ENCODE peak calls at places on chromosomes 4 and X, in nine cellular contexts. E is colonic mucosa, N is right lobe of liver, X is Calu3, L is HCT116, D is AG04450, M is AG09309, R is neural progenitor cell, T is BJ. A is an unnamed sample.

GRCh38 chr4:124872659-124873058 is 160.1 kb upstream of the ANKRD50 start:
- DNase-seq in E (no peak), N (no peak), X (no peak), L (no peak), D (no peak), M (no peak), R (no peak), T (no peak), A (no peak)

GRCh38 chrX:66638591-66639500 is at the start of gene EDA2R:
- DNase-seq in E (peak), N (no peak), X (no peak), L (no peak), D (no peak), M (peak), R (peak), T (peak), A (peak)

GRCh38 chrX:138775501-138775900 is 64.0 kb upstream of the FGF13 start:
- DNase-seq in E (no peak), N (no peak), X (no peak), L (no peak), D (no peak), M (no peak), R (peak), T (no peak), A (no peak)

GRCh38 chr4:87151730-87152129 is 68.7 kb downstream of the KLHL8 start:
- DNase-seq in E (no peak), N (no peak), X (no peak), L (no peak), D (no peak), M (peak), R (no peak), T (peak), A (no peak)

GRCh38 chrX:63115196-63115595 is 235.9 kb downstream of the SPIN4 start:
- DNase-seq in E (no peak), N (no peak), X (no peak), L (no peak), D (no peak), M (no peak), R (no peak), T (no peak), A (no peak)

GRCh38 chrX:135974279-135974856 is 580 bp upstream of the MMGT1 start:
- DNase-seq in E (peak), N (peak), X (peak), L (peak), D (peak), M (no peak), R (peak), T (no peak), A (peak)

GRCh38 chr4:127686656-127687055 is 43.5 kb upstream of the SLC25A31 start:
- DNase-seq in E (no peak), N (no peak), X (no peak), L (peak), D (no peak), M (no peak), R (no peak), T (no peak), A (no peak)

GRCh38 chr4:113179996-113180395 is 130.5 kb downstream of the ANK2 start:
- DNase-seq in E (no peak), N (no peak), X (no peak), L (no peak), D (no peak), M (no peak), R (no peak), T (no peak), A (no peak)

GRCh38 chr4:8556341-8557150 is 23.6 kb upstream of the GPR78 start:
- DNase-seq in E (no peak), N (no peak), X (no peak), L (no peak), D (no peak), M (no peak), R (no peak), T (no peak), A (no peak)

DNA sequence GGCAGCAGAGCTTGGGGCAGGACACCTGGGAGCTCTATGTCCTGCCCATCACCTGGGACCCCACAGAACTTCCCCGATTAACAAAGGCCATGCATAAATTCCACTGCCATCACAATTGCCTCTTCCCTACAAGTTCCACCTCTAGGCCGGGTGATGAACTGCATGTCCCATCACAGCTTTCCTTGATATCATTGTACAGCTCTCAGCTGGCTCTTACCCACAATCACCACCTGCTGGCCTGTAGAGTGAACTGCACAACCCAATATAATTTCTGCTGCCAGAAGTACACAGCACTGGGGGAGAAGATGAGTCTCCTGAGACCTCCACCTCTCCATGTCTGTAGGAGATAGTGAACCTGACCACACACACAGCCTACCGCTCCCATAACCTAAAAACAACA is 285.0 kb upstream of the AADAT start:
- DNase-seq in E (peak), N (no peak), X (peak), L (peak), D (no peak), M (no peak), R (peak), T (no peak), A (peak)
- TF ChIP-seq CTCF in E (peak), N (peak), X (peak), L (peak), D (no peak), M (peak), R (peak), T (no peak), A (peak)

GRCh38 chrX:154430916-154431315 is 2.4 kb downstream of the ATP6AP1 start:
- DNase-seq in E (no peak), N (no peak), X (no peak), L (no peak), D (no peak), M (no peak), R (no peak), T (no peak), A (no peak)

GRCh38 chrX:154426916-154427792 is 1.3 kb upstream of the ATP6AP1 start:
- DNase-seq in E (no peak), N (no peak), X (no peak), L (no peak), D (no peak), M (no peak), R (no peak), T (no peak), A (no peak)

GRCh38 chrX:154429708-154430107 is 1.2 kb downstream of the ATP6AP1 start:
- DNase-seq in E (no peak), N (no peak), X (no peak), L (no peak), D (no peak), M (no peak), R (no peak), T (no peak), A (no peak)

GRCh38 chrX:154430504-154430903 is 2.0 kb downstream of the ATP6AP1 start:
- DNase-seq in E (no peak), N (no peak), X (no peak), L (no peak), D (no peak), M (no peak), R (no peak), T (no peak), A (no peak)

GRCh38 chrX:154428176-154429171 is at the start of gene ATP6AP1:
- DNase-seq in E (peak), N (peak), X (peak), L (peak), D (peak), M (peak), R (peak), T (peak), A (peak)
- TF ChIP-seq CTCF in E (no peak), N (no peak), X (no peak), L (no peak), D (no peak), M (no peak), R (no peak), T (no peak), A (no peak)

DNA sequence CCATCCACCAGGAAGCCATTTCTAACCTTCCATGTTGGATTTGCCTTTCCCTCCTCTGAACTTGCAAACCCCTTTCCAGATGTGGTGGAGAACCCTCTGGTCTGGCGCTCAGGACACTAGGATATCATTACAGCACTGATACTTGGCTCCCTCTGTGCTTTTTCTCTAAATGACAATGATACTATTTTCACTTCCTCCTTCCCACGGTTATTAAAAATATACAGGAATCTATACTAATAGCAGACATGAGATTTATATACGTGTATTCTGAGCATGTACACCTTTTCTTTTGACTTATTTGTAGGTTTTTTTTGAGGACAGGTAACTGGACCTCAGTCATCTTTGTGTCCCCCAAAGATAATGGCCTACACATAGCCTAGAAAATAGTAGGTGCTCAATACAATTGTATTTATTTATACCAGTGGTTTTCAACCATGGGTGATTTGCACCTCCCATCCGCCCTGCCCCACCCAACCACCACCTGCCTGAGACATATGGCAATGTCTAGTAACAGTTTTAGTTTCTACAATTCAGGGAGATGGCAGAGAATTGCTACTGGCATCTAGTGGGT is 60.4 kb upstream of the PLAC8 start:
- DNase-seq in E (no peak), N (no peak), X (no peak), L (no peak), D (no peak), M (no peak), R (no peak), T (no peak), A (no peak)
- TF ChIP-seq CTCF in E (no peak), N (no peak), X (no peak), L (no peak), D (no peak), M (no peak), R (no peak), T (no peak), A (no peak)

DNA sequence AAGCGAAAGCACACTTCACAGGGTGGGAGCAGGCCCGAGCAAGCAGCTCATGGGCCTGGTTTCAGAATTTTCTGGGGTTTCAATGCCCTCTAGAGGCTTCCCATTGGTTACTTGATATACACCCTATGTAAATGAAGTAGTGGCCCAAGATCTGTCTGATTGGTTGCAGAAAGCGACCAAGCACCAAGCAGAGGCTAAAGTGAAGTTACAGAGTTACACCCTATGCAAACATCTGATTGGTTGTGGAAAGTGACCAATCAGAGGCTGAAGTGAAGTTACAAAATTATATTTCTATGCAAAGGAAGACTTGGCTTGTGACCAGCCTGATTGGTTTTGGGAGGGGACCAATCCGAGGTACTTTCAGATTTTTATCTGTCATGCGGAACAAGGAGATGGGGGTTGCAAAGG is 8.2 kb downstream of the FHIP1A start:
- DNase-seq in E (no peak), N (no peak), X (no peak), L (no peak), D (no peak), M (no peak), R (peak), T (no peak), A (no peak)
- TF ChIP-seq CTCF in E (no peak), N (no peak), X (no peak), L (no peak), D (no peak), M (no peak), R (no peak), T (no peak), A (no peak)

GRCh38 chr4:15684498-15684897 is 2.9 kb downstream of the FAM200B start:
- DNase-seq in E (no peak), N (no peak), X (no peak), L (no peak), D (no peak), M (no peak), R (peak), T (no peak), A (no peak)

GRCh38 chr4:15681067-15681371 is 608 bp upstream of the FAM200B start:
- DNase-seq in E (no peak), N (no peak), X (no peak), L (no peak), D (no peak), M (no peak), R (no peak), T (no peak), A (no peak)

GRCh38 chr4:15682340-15682725 is 706 bp downstream of the FAM200B start:
- DNase-seq in E (no peak), N (no peak), X (no peak), L (no peak), D (no peak), M (no peak), R (no peak), T (no peak), A (no peak)

GRCh38 chr4:15682790-15683495 is 1.3 kb downstream of the FAM200B start:
- DNase-seq in E (no peak), N (no peak), X (no peak), L (no peak), D (no peak), M (no peak), R (no peak), T (no peak), A (no peak)

GRCh38 chr4:15681372-15682339 is at the start of gene FAM200B:
- DNase-seq in E (peak), N (peak), X (peak), L (peak), D (peak), M (peak), R (peak), T (peak), A (peak)
- TF ChIP-seq CTCF in E (no peak), N (no peak), X (no peak), L (peak), D (peak), M (peak), R (peak), T (peak), A (no peak)

A was measured in WTC11.